ENCODE peak calls at places on chromosomes 11 and 22, in six cellular contexts. T is breast epithelium, Z is adrenal gland, X is stomach, V is tibial nerve, Y is suprapubic skin. O is an unnamed sample.
A peak's percentile ranks its signal among the peaks of the same experiment; 100 is the strongest.

GRCh38 chr22:17698948-17699347 is 60.4 kb downstream of the BCL2L13 start:
- DNase-seq in T (no peak), Z (no peak), X (no peak), V (no peak), Y (no peak), O (no peak)

GRCh38 chr22:39084666-39085065 is 7.6 kb downstream of the APOBEC3G start:
- DNase-seq in T (no peak), Z (no peak), X (no peak), V (no peak), Y (no peak), O (no peak)

GRCh38 chr11:46541593-46542371 is 52.0 kb downstream of the AMBRA1 start:
- DNase-seq in T (peak; percentile 77), Z (peak; percentile 77), X (peak; percentile 95), V (no peak), Y (no peak), O (no peak)

GRCh38 chr11:36150986-36151385 is 138.2 kb downstream of the COMMD9 start:
- DNase-seq in T (no peak), Z (no peak), X (no peak), V (no peak), Y (no peak), O (no peak)

GRCh38 chr11:134742228-134742612 is 330.2 kb upstream of the B3GAT1 start:
- DNase-seq in T (no peak), Z (no peak), X (no peak), V (no peak), Y (peak; percentile 7), O (no peak)

GRCh38 chr11:16179668-16180067 is 176.7 kb downstream of the SOX6 start:
- DNase-seq in T (no peak), Z (no peak), X (no peak), V (no peak), Y (no peak), O (no peak)

GRCh38 chr11:28887681-28888080 is 779.5 kb downstream of the METTL15 start:
- DNase-seq in T (no peak), Z (no peak), X (no peak), V (no peak), Y (no peak), O (no peak)

GRCh38 chr11:11618973-11619435 is 2.8 kb downstream of the GALNT18 start:
- DNase-seq in T (no peak), Z (no peak), X (no peak), V (no peak), Y (no peak), O (no peak)

GRCh38 chr22:43110927-43111623 is 525 bp downstream of the BIK start:
- DNase-seq in T (peak; percentile 35), Z (peak; percentile 41), X (peak; percentile 76), V (no peak), Y (no peak), O (no peak)

GRCh38 chr11:76685237-76685636 is 14.7 kb upstream of the LRRC32 start:
- DNase-seq in T (no peak), Z (no peak), X (no peak), V (no peak), Y (no peak), O (no peak)

GRCh38 chr11:57069942-57070341 is 81.2 kb downstream of the OR5AK2 start:
- DNase-seq in T (no peak), Z (no peak), X (no peak), V (no peak), Y (no peak), O (no peak)

GRCh38 chr11:104531075-104531474 is 367.1 kb upstream of the PDGFD start:
- DNase-seq in T (no peak), Z (no peak), X (no peak), V (no peak), Y (no peak), O (no peak)

GRCh38 chr11:59283825-59284772 is 71.4 kb upstream of the MPEG1 start:
- DNase-seq in T (peak; percentile 46), Z (peak; percentile 20), X (peak; percentile 53), V (peak; percentile 71), Y (no peak), O (no peak)

GRCh38 chr11:17413414-17414316 is 25.2 kb upstream of the KCNJ11 start:
- DNase-seq in T (peak; percentile 56), Z (no peak), X (peak; percentile 97), V (no peak), Y (no peak), O (no peak)

GRCh38 chr11:119334173-119334930 is at the start of gene RNF26:
- DNase-seq in T (peak; percentile 98), Z (peak; percentile 97), X (peak; percentile 95), V (peak; percentile 98), Y (peak; percentile 98), O (peak; percentile 91)
- TF ChIP-seq POLR2A in T (peak; percentile 69), Z (peak; percentile 70), X (no peak), V (peak; percentile 47), Y (peak; percentile 49), O (peak; percentile 38)

GRCh38 chr11:128488471-128488870 is 98.9 kb downstream of the ETS1 start:
- DNase-seq in T (no peak), Z (no peak), X (no peak), V (no peak), Y (no peak), O (peak; percentile 42)
- TF ChIP-seq POLR2A in T (no peak), Z (no peak), X (no peak), V (no peak), Y (no peak), O (no peak)

GRCh38 chr11:117885777-117886176 is 9.3 kb upstream of the FXYD6 start:
- DNase-seq in T (peak; percentile 18), Z (peak; percentile 96), X (no peak), V (no peak), Y (no peak), O (no peak)
- TF ChIP-seq POLR2A in T (no peak), Z (peak; percentile 32), X (no peak), V (no peak), Y (no peak), O (no peak)

DNA sequence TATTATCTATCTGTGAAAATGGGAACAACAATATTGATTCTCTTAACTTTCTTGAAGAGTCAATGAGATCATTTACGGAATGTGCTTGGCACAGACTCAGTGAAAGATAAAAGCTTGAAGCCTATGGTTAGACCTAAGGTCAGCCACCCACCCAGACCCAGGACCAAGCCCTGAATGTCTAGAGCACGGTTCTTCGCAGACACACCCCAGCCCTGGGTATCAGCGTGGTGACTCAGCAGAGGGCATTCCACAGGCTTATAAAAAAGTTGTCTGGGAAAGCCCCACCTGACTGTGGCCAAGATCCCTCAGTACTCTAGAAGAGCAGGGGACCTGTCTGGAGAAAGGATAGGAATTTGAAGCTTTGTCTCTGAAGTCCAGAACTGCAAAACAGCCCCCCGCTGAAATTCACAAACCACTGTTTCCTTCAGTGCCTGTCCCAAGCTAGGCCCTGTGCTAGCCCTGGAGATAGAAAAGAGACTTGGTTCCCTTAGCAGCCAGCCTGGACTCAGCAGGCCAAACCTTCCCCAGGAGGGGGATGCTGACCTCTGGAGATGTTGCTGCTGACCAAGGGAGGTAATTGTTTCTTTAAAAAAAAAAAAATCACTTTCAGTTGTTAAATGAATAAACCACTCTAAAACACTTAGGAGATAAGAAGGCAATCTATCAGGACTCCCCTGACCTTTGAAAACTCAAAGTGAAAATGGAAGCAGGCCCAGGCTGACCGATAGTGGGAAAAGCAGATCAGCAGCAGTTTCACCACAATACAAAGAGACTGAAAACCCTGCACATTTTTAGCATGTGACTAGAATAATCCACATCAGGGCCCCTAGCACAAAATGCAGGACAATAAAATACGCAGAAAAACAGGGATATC is 114.0 kb downstream of the ABTB2 start:
- DNase-seq in T (no peak), Z (peak; percentile 61), X (peak; percentile 56), V (no peak), Y (no peak), O (peak; percentile 72)
- TF ChIP-seq POLR2A in T (no peak), Z (no peak), X (no peak), V (no peak), Y (no peak), O (no peak)

GRCh38 chr22:19479358-19480172 is at the start of gene CDC45:
- DNase-seq in T (peak; percentile 97), Z (peak; percentile 97), X (peak; percentile 95), V (peak; percentile 95), Y (peak; percentile 98), O (peak; percentile 85)

GRCh38 chr22:19477321-19478085 is 1.5 kb downstream of the UFD1 start:
- DNase-seq in T (no peak), Z (no peak), X (no peak), V (no peak), Y (no peak), O (no peak)

GRCh38 chr22:19480173-19480568 is 451 bp downstream of the CDC45 start:
- DNase-seq in T (no peak), Z (no peak), X (no peak), V (no peak), Y (no peak), O (no peak)

GRCh38 chr22:19478086-19478392 is 954 bp downstream of the UFD1 start:
- DNase-seq in T (no peak), Z (no peak), X (no peak), V (no peak), Y (no peak), O (no peak)

DNA sequence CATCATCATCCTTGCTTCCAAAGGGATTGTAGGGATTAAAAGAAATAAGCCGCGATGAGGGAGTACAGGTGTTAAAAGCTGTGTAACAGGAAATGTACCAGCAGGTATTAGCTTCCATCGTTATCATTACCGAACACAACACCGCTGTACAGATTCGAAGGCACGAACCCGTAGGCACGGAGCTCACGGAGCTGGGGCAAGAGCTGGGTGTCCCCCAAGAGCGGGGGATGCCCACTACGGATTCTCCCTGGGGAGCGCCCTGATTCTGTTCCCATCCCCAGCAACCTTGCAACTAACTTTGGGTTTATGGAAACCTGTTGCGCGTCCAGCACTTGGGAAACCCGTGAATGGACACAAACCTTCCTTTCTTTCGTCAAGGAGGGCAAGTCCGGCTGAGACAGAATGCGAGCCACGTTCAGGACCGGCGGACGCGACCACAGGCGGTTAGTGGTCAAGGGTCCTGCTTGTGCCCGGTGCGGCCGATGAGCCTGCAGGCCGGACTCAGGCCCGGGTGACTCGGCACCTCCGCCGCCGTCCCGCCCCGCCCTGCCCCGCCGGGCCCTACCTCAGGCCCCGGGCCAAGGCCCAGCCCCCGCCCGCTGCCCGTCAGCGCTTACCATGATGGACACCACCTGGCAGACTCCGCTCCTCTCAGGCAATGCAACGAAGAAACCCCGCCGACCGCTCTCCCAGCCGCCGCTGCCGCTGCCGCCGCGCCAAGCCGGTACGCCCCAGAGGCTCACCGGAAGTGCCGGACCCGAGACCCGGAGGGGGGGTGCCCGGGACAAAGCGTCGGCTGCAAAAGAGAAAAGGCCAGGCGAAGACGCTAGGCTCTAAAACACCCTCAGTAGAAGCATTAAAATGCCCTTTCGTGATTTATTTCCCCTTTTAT is at the start of gene UFD1:
- DNase-seq in T (peak; percentile 61), Z (peak; percentile 85), X (peak; percentile 81), V (peak; percentile 53), Y (peak; percentile 90), O (peak; percentile 58)
- TF ChIP-seq POLR2A in T (no peak), Z (peak; percentile 44), X (peak; percentile 19), V (no peak), Y (no peak), O (peak; percentile 35)

DNA sequence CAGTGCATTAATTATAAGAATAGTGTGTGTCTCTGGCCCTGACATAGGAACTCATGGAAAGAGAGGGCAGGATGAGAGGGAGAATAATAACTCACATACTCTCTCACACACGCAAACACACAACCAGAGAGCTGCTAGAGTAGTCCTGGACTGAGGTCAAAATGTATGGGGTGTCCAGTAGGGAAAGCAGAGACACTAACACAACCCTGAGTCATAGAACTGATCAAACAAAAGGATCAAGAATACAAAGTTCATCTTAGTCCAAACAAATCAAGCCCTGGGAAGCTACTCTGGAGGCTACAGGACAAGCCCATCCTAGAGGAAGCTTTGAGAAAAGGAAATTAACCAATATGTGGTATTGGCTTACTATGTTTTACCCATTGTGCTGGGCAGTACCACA is 178.5 kb upstream of the GUCY1A2 start:
- DNase-seq in T (no peak), Z (no peak), X (no peak), V (no peak), Y (no peak), O (no peak)
- TF ChIP-seq POLR2A in T (no peak), Z (no peak), X (no peak), V (no peak), Y (no peak), O (no peak)